ENCODE peak calls at places on chromosomes 1 and 21, in six cellular contexts. One of them, this sample, is unnamed.

GRCh38 chr21:33451634-33452071 is 28.1 kb downstream of the TMEM50B start:
- DNase-seq in H9: no peak
- DNase-seq in H1: no peak
- DNase-seq in mesendoderm: no peak
- DNase-seq in IMR-90: peak; percentile 33
- DNase-seq in mesenchymal stem cell: peak; percentile 22
- DNase-seq in this sample: no peak

GRCh38 chr21:19340303-19340702 is 936.7 kb upstream of the TMPRSS15 start:
- DNase-seq in mesendoderm: no peak
- DNase-seq in mesenchymal stem cell: no peak
- DNase-seq in H1: no peak
- DNase-seq in H9: no peak
- DNase-seq in IMR-90: no peak
- DNase-seq in this sample: no peak

GRCh38 chr1:230103341-230104173 is 36.5 kb downstream of the GALNT2 start:
- DNase-seq in H9: no peak
- DNase-seq in IMR-90: peak; percentile 59
- DNase-seq in H1: no peak
- DNase-seq in mesendoderm: no peak
- DNase-seq in mesenchymal stem cell: peak; percentile 41
- DNase-seq in this sample: no peak

GRCh38 chr1:210541680-210542358 is 213.1 kb downstream of the HHAT start:
- DNase-seq in mesenchymal stem cell: no peak
- DNase-seq in H1: no peak
- DNase-seq in H9: peak; percentile 46
- DNase-seq in IMR-90: peak; percentile 5
- DNase-seq in mesendoderm: peak; percentile 48
- DNase-seq in this sample: no peak

GRCh38 chr1:65292861-65293593 is 16.3 kb upstream of the DNAJC6 start:
- DNase-seq in H9: no peak
- DNase-seq in mesenchymal stem cell: no peak
- DNase-seq in IMR-90: no peak
- DNase-seq in H1: no peak
- DNase-seq in mesendoderm: no peak
- DNase-seq in this sample: no peak

GRCh38 chr1:168610111-168610510 is 33.7 kb downstream of the XCL1 start:
- DNase-seq in H1: no peak
- DNase-seq in H9: no peak
- DNase-seq in mesenchymal stem cell: no peak
- DNase-seq in IMR-90: no peak
- DNase-seq in mesendoderm: no peak
- DNase-seq in this sample: no peak

GRCh38 chr1:92411511-92411910 is 75.2 kb downstream of the GFI1 start:
- DNase-seq in mesendoderm: no peak
- DNase-seq in H9: no peak
- DNase-seq in mesenchymal stem cell: peak; percentile 37
- DNase-seq in IMR-90: peak; percentile 78
- DNase-seq in H1: no peak
- DNase-seq in this sample: no peak

GRCh38 chr1:116949213-116949985 is 39.7 kb downstream of the PTGFRN start:
- DNase-seq in H9: no peak
- DNase-seq in IMR-90: no peak
- DNase-seq in mesendoderm: peak; percentile 14
- DNase-seq in mesenchymal stem cell: no peak
- DNase-seq in H1: peak; percentile 22
- DNase-seq in this sample: no peak

GRCh38 chr1:97433520-97434175 is 487.2 kb downstream of the DPYD start:
- DNase-seq in mesenchymal stem cell: peak; percentile 50
- DNase-seq in H1: no peak
- DNase-seq in H9: no peak
- DNase-seq in IMR-90: peak; percentile 93
- DNase-seq in mesendoderm: no peak
- DNase-seq in this sample: no peak

GRCh38 chr1:31723828-31724359 is 20.1 kb upstream of the COL16A1 start:
- DNase-seq in IMR-90: peak; percentile 75
- DNase-seq in mesenchymal stem cell: peak; percentile 78
- DNase-seq in H9: peak; percentile 84
- DNase-seq in H1: peak; percentile 94
- DNase-seq in mesendoderm: peak; percentile 88
- DNase-seq in this sample: peak; percentile 86

GRCh38 chr1:169809370-169810095 is 14.8 kb upstream of the METTL18 start:
- DNase-seq in IMR-90: peak; percentile 35
- DNase-seq in mesenchymal stem cell: peak; percentile 48
- DNase-seq in H1: no peak
- DNase-seq in mesendoderm: peak; percentile 14
- DNase-seq in H9: no peak
- DNase-seq in this sample: no peak

GRCh38 chr1:204830671-204831585 is 39.7 kb upstream of the NFASC start:
- DNase-seq in IMR-90: no peak
- DNase-seq in mesenchymal stem cell: no peak
- DNase-seq in mesendoderm: peak; percentile 50
- DNase-seq in H1: no peak
- DNase-seq in H9: no peak
- DNase-seq in this sample: no peak

GRCh38 chr1:212161231-212161781 is 123.9 kb upstream of the PPP2R5A start:
- DNase-seq in IMR-90: peak; percentile 87
- DNase-seq in H9: no peak
- DNase-seq in mesenchymal stem cell: peak; percentile 78
- DNase-seq in H1: no peak
- DNase-seq in mesendoderm: no peak
- DNase-seq in this sample: no peak

GRCh38 chr1:7810395-7810794 is 26.3 kb downstream of the PER3 start:
- DNase-seq in H1: no peak
- DNase-seq in mesenchymal stem cell: peak; percentile 94
- DNase-seq in mesendoderm: peak; percentile 34
- DNase-seq in IMR-90: peak; percentile 96
- DNase-seq in H9: no peak
- DNase-seq in this sample: no peak

GRCh38 chr1:23958810-23959460 is 693 bp upstream of the PNRC2 start:
- DNase-seq in mesenchymal stem cell: peak; percentile 95
- DNase-seq in IMR-90: peak; percentile 90
- DNase-seq in H9: peak; percentile 85
- DNase-seq in H1: no peak
- DNase-seq in mesendoderm: peak; percentile 97
- DNase-seq in this sample: no peak
- H4K8ac ChIP-seq in mesenchymal stem cell: peak overlapping the region; percentile 77
- H4K8ac ChIP-seq in IMR-90: peak overlapping the region; percentile 5
- H4K8ac ChIP-seq in H9: no peak overlapping the region
- H4K8ac ChIP-seq in H1: peak overlapping the region; percentile 94
- H4K8ac ChIP-seq in mesendoderm: no peak overlapping the region
- H4K8ac ChIP-seq in this sample: no peak overlapping the region

DNA sequence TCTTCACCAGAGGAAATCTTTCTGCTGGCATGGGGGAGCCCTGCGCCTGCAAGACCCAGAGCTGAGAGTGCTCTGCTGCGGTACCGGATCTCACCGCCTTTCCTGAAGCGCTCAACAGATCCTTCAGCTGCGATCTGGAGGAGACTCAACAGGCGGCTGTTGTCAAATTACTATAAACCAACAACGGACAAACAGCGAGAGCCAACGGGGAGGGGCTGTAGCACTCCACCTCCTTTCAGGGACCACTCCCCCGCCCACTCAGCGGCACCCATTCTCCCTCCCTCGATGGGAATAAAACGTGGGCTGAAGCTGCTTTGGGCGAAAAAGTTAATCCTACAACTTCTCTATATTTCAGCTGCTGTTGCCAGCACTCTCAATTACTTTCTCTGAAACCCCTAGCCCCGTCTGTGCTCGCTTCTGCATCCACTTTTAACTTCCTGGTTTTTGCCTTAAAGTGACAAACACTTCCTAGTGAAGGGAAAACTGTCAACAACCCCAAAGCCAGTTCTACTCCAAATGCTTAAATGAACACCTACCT is at the start of gene FMO5:
- DNase-seq in H1: peak; percentile 65
- DNase-seq in mesenchymal stem cell: peak; percentile 84
- DNase-seq in IMR-90: peak; percentile 57
- DNase-seq in H9: peak; percentile 76
- DNase-seq in mesendoderm: peak; percentile 89
- DNase-seq in this sample: no peak
- H4K8ac ChIP-seq in H1: no peak within 1 kb of the TSS
- H4K8ac ChIP-seq in mesenchymal stem cell: peak within 1 kb of the TSS; percentile 55
- H4K8ac ChIP-seq in IMR-90: peak within 1 kb of the TSS; percentile 82
- H4K8ac ChIP-seq in H9: no peak within 1 kb of the TSS
- H4K8ac ChIP-seq in mesendoderm: no peak within 1 kb of the TSS
- H4K8ac ChIP-seq in this sample: no peak within 1 kb of the TSS

GRCh38 chr1:226940806-226941067 is 643 bp downstream of the COQ8A start:
- DNase-seq in H1: no peak
- DNase-seq in mesenchymal stem cell: no peak
- DNase-seq in IMR-90: no peak
- DNase-seq in H9: no peak
- DNase-seq in mesendoderm: no peak
- DNase-seq in this sample: no peak
- H4K8ac ChIP-seq in H1: no peak overlapping the region
- H4K8ac ChIP-seq in mesenchymal stem cell: no peak overlapping the region
- H4K8ac ChIP-seq in IMR-90: no peak overlapping the region
- H4K8ac ChIP-seq in H9: no peak overlapping the region
- H4K8ac ChIP-seq in mesendoderm: no peak overlapping the region
- H4K8ac ChIP-seq in this sample: no peak overlapping the region

DNA sequence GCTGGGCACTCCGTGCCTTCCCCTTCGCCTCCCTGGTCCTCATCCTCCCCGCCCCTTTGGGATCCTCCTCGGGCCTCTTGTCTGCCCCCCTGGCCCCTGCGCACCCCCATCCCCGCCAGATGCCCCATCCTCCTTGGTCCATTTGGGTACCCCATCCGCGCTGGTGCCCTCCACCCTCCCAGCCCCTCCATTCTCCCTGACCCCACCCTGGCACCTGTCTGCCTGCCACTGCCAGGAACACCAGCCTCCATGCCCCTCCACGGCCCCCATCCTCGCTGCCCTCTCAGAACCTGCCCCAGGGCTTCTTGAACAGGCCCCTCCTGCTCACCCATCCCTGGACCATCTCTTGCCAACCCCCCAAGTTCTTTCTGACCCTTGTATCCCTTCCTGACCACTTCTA is 717 bp downstream of the ZDHHC18 start:
- DNase-seq in H1: no peak
- DNase-seq in mesenchymal stem cell: no peak
- DNase-seq in mesendoderm: no peak
- DNase-seq in H9: no peak
- DNase-seq in IMR-90: no peak
- DNase-seq in this sample: no peak
- H4K8ac ChIP-seq in H1: no peak overlapping the region
- H4K8ac ChIP-seq in mesenchymal stem cell: no peak overlapping the region
- H4K8ac ChIP-seq in mesendoderm: no peak overlapping the region
- H4K8ac ChIP-seq in H9: no peak overlapping the region
- H4K8ac ChIP-seq in IMR-90: no peak overlapping the region
- H4K8ac ChIP-seq in this sample: peak overlapping the region; percentile 54

GRCh38 chr1:162732566-162733335 is 57.8 kb upstream of the HSD17B7 start:
- DNase-seq in H9: no peak
- DNase-seq in mesendoderm: no peak
- DNase-seq in IMR-90: no peak
- DNase-seq in H1: no peak
- DNase-seq in mesenchymal stem cell: peak; percentile 27
- DNase-seq in this sample: no peak

GRCh38 chr1:162732094-162732493 is 58.4 kb upstream of the HSD17B7 start:
- DNase-seq in mesenchymal stem cell: no peak
- DNase-seq in IMR-90: no peak
- DNase-seq in H1: no peak
- DNase-seq in mesendoderm: no peak
- DNase-seq in H9: no peak
- DNase-seq in this sample: no peak

GRCh38 chr1:162736184-162736583 is 54.3 kb upstream of the HSD17B7 start:
- DNase-seq in H9: no peak
- DNase-seq in H1: no peak
- DNase-seq in IMR-90: no peak
- DNase-seq in mesenchymal stem cell: no peak
- DNase-seq in mesendoderm: no peak
- DNase-seq in this sample: no peak

GRCh38 chr1:162734047-162734446 is 56.5 kb upstream of the HSD17B7 start:
- DNase-seq in H1: no peak
- DNase-seq in H9: no peak
- DNase-seq in mesenchymal stem cell: no peak
- DNase-seq in IMR-90: no peak
- DNase-seq in mesendoderm: no peak
- DNase-seq in this sample: no peak

GRCh38 chr1:162733336-162733590 is 57.2 kb upstream of the HSD17B7 start:
- DNase-seq in mesenchymal stem cell: no peak
- DNase-seq in IMR-90: no peak
- DNase-seq in H1: no peak
- DNase-seq in H9: no peak
- DNase-seq in mesendoderm: no peak
- DNase-seq in this sample: no peak
- H4K8ac ChIP-seq in mesenchymal stem cell: no peak overlapping the region
- H4K8ac ChIP-seq in IMR-90: no peak overlapping the region
- H4K8ac ChIP-seq in H1: no peak overlapping the region
- H4K8ac ChIP-seq in H9: no peak overlapping the region
- H4K8ac ChIP-seq in mesendoderm: no peak overlapping the region
- H4K8ac ChIP-seq in this sample: no peak overlapping the region

DNA sequence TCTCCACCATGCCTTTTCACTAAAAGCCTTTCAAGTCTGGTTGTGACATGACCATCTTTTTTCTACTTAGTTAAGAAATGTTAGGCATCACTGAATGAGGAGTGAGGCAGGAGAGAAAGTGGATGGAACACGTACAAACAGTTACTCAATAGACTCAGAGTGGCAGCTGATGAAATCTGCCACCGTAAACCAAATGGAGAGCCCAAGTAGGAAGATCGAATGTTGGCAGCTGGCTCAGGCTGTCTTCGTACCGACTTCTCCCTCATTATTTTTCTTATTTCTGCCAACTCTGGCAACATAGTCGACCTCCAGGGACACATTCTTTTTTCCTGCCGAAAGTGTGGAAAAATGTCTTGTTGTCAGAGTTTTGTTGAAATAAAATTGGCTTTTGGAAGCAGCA is 143.3 kb downstream of the GREM2 start:
- DNase-seq in H1: no peak
- DNase-seq in H9: no peak
- DNase-seq in IMR-90: peak; percentile 28
- DNase-seq in mesenchymal stem cell: no peak
- DNase-seq in mesendoderm: no peak
- DNase-seq in this sample: no peak
- H4K8ac ChIP-seq in H1: no peak overlapping the region
- H4K8ac ChIP-seq in H9: no peak overlapping the region
- H4K8ac ChIP-seq in IMR-90: peak overlapping the region; percentile 32
- H4K8ac ChIP-seq in mesenchymal stem cell: no peak overlapping the region
- H4K8ac ChIP-seq in mesendoderm: no peak overlapping the region
- H4K8ac ChIP-seq in this sample: no peak overlapping the region

GRCh38 chr1:37480125-37480466 is 5.7 kb downstream of the ZC3H12A start:
- DNase-seq in IMR-90: no peak
- DNase-seq in mesendoderm: no peak
- DNase-seq in H1: no peak
- DNase-seq in H9: no peak
- DNase-seq in mesenchymal stem cell: no peak
- DNase-seq in this sample: no peak
- H4K8ac ChIP-seq in IMR-90: peak overlapping the region; percentile 49
- H4K8ac ChIP-seq in mesendoderm: no peak overlapping the region
- H4K8ac ChIP-seq in H1: no peak overlapping the region
- H4K8ac ChIP-seq in H9: no peak overlapping the region
- H4K8ac ChIP-seq in mesenchymal stem cell: peak overlapping the region; percentile 87
- H4K8ac ChIP-seq in this sample: no peak overlapping the region